ENCODE peak calls at places on chromosome 7, in six cellular contexts. I, V, H, F, G and L are unnamed samples.

GRCh38 chr7:134695321-134695860 is 48.7 kb downstream of the BPGM start:
- DNase-seq in I (no peak), V (peak; percentile 69), H (no peak), F (no peak), G (no peak), L (peak; percentile 45)

GRCh38 chr7:6590645-6591110 is 857 bp downstream of the INTS15 start:
- DNase-seq in I (no peak), V (peak; percentile 47), H (no peak), F (no peak), G (no peak), L (peak; percentile 31)

GRCh38 chr7:68547794-68548193 is 1050.5 kb upstream of the AUTS2 start:
- DNase-seq in I (no peak), V (peak; percentile 41), H (no peak), F (no peak), G (no peak), L (no peak)

GRCh38 chr7:133859871-133860427 is 267.2 kb upstream of the LRGUK start:
- DNase-seq in I (no peak), V (no peak), H (no peak), F (no peak), G (no peak), L (no peak)

GRCh38 chr7:16063691-16064090 is 357.6 kb downstream of the CRPPA start:
- DNase-seq in I (peak; percentile 33), V (no peak), H (no peak), F (no peak), G (no peak), L (no peak)

GRCh38 chr7:84042110-84042539 is 152.5 kb downstream of the SEMA3A start:
- DNase-seq in I (no peak), V (peak; percentile 94), H (no peak), F (peak; percentile 84), G (no peak), L (peak; percentile 93)

GRCh38 chr7:25171516-25171915 is 46.5 kb upstream of the CYCS start:
- DNase-seq in I (no peak), V (no peak), H (no peak), F (no peak), G (no peak), L (no peak)

GRCh38 chr7:40329601-40330153 is 194.9 kb downstream of the SUGCT start:
- DNase-seq in I (no peak), V (peak; percentile 67), H (no peak), F (peak; percentile 74), G (no peak), L (peak; percentile 65)

GRCh38 chr7:50647286-50647980 is 82.2 kb upstream of the DDC start:
- DNase-seq in I (no peak), V (no peak), H (no peak), F (no peak), G (no peak), L (no peak)

GRCh38 chr7:101411477-101411954 is 48.8 kb downstream of the COL26A1 start:
- DNase-seq in I (no peak), V (no peak), H (no peak), F (no peak), G (no peak), L (no peak)

GRCh38 chr7:149456770-149457421 is 4.0 kb downstream of the ZNF777 start:
- DNase-seq in I (no peak), V (peak; percentile 27), H (no peak), F (peak; percentile 20), G (no peak), L (no peak)

GRCh38 chr7:23713285-23714235 is 3.5 kb downstream of the STK31 start:
- DNase-seq in I (no peak), V (peak; percentile 91), H (no peak), F (peak; percentile 90), G (no peak), L (peak; percentile 85)

GRCh38 chr7:41148521-41148951 is 554.4 kb downstream of the INHBA start:
- DNase-seq in I (no peak), V (peak; percentile 96), H (no peak), F (peak; percentile 91), G (no peak), L (peak; percentile 85)

GRCh38 chr7:30471205-30471604 is 7.4 kb downstream of the NOD1 start:
- DNase-seq in I (no peak), V (no peak), H (no peak), F (no peak), G (no peak), L (peak; percentile 31)

GRCh38 chr7:34739651-34740300 is 81.8 kb downstream of the NPSR1 start:
- DNase-seq in I (no peak), V (no peak), H (no peak), F (no peak), G (no peak), L (no peak)

GRCh38 chr7:72467237-72467636 is 55.1 kb upstream of the CALN1 start:
- DNase-seq in I (no peak), V (no peak), H (no peak), F (no peak), G (no peak), L (no peak)

GRCh38 chr7:139360948-139361307 is 1.2 kb downstream of the LUC7L2 start:
- DNase-seq in I (no peak), V (no peak), H (no peak), F (no peak), G (no peak), L (no peak)

GRCh38 chr7:130430841-130431713 is 9.7 kb downstream of the CEP41 start:
- DNase-seq in I (no peak), V (peak; percentile 61), H (no peak), F (peak; percentile 86), G (no peak), L (peak; percentile 84)

GRCh38 chr7:137880432-137880831 is 33.7 kb upstream of the DGKI start:
- DNase-seq in I (no peak), V (peak; percentile 45), H (no peak), F (peak; percentile 77), G (no peak), L (peak; percentile 96)

GRCh38 chr7:157271991-157272324 is 64.8 kb upstream of the DNAJB6 start:
- DNase-seq in I (peak; percentile 88), V (peak; percentile 74), H (no peak), F (peak; percentile 99), G (no peak), L (peak; percentile 100)

GRCh38 chr7:117807688-117808087 is 65.6 kb downstream of the CTTNBP2 start:
- DNase-seq in I (no peak), V (no peak), H (no peak), F (no peak), G (no peak), L (no peak)

GRCh38 chr7:143376396-143376795 is 4.7 kb upstream of the ZYX start:
- DNase-seq in I (no peak), V (no peak), H (no peak), F (no peak), G (no peak), L (no peak)

GRCh38 chr7:149126662-149127321 is 668 bp upstream of the ZNF425 start:
- DNase-seq in I (no peak), V (peak; percentile 56), H (peak; percentile 51), F (peak; percentile 7), G (peak; percentile 61), L (peak; percentile 14)